ENCODE peak calls at places on chromosomes 3 and 15, in ten cellular contexts. L is right lobe of liver, M is fibroblast of lung, V is neuronal stem cell, Z is tibial artery, Q is foreskin fibroblast, Y is sigmoid colon, T is ovary, O is psoas muscle, X is GM12865. E is an unnamed sample.

GRCh38 chr3:44914936-44915335 is 40.5 kb downstream of the TGM4 start:
- DNase-seq in Z (no peak), O (no peak), Y (no peak), M (no peak), V (no peak), T (no peak), L (no peak), Q (peak), X (no peak), E (no peak)

GRCh38 chr3:101695779-101696372 is 9.4 kb upstream of the RPL24 start:
- DNase-seq in L (no peak), Q (peak), M (peak), Y (no peak), T (no peak), Z (no peak), O (no peak), V (peak), X (peak), E (no peak)

GRCh38 chr3:4820296-4821121 is 158.7 kb upstream of the BHLHE40 start:
- DNase-seq in O (no peak), Y (no peak), L (no peak), X (no peak), M (no peak), V (no peak), T (no peak), Q (no peak), Z (no peak), E (no peak)

GRCh38 chr3:180704532-180704931 is 25.2 kb upstream of the CCDC39 start:
- DNase-seq in Z (no peak), X (no peak), Q (no peak), M (no peak), T (no peak), O (no peak), Y (no peak), V (no peak), L (no peak), E (no peak)

GRCh38 chr3:13149331-13150203 is 76.3 kb upstream of the IQSEC1 start:
- DNase-seq in M (no peak), V (no peak), L (peak), O (no peak), Q (no peak), X (no peak), Y (peak), T (no peak), Z (peak), E (peak)

GRCh38 chr15:26891448-26891881 is 24.6 kb downstream of the GABRA5 start:
- DNase-seq in X (peak), M (peak), O (no peak), L (peak), Q (peak), Z (no peak), V (peak), Y (no peak), T (no peak), E (no peak)

GRCh38 chr3:114770874-114771273 is 376.2 kb downstream of the ZBTB20 start:
- DNase-seq in Q (peak), O (no peak), V (no peak), X (no peak), T (no peak), Y (no peak), L (no peak), Z (no peak), M (peak), E (no peak)

GRCh38 chr15:45181491-45182285 is 6.1 kb downstream of the SHF start:
- DNase-seq in X (no peak), Z (no peak), O (no peak), Y (no peak), Q (no peak), T (no peak), V (no peak), L (no peak), M (no peak), E (no peak)

GRCh38 chr15:47300035-47300434 is 417.3 kb upstream of the SEMA6D start:
- DNase-seq in X (no peak), O (no peak), V (no peak), Y (no peak), Z (no peak), L (no peak), M (no peak), T (no peak), Q (no peak), E (no peak)

GRCh38 chr3:64612082-64612860 is 75.5 kb downstream of the ADAMTS9 start:
- DNase-seq in Y (peak), T (no peak), V (no peak), Z (no peak), O (no peak), M (peak), Q (peak), X (peak), L (no peak), E (no peak)

GRCh38 chr15:63469190-63469589 is 35.2 kb upstream of the USP3 start:
- DNase-seq in Y (no peak), Z (no peak), M (no peak), V (no peak), L (no peak), O (no peak), Q (no peak), X (no peak), T (no peak), E (no peak)

GRCh38 chr3:113741086-113741485 is 5.0 kb downstream of the NAA50 start:
- DNase-seq in L (no peak), Q (no peak), Y (no peak), O (no peak), T (no peak), Z (no peak), M (no peak), X (peak), V (no peak), E (no peak)

GRCh38 chr15:101449471-101450425 is 39.8 kb downstream of the PCSK6 start:
- DNase-seq in T (no peak), X (no peak), M (no peak), Q (no peak), Z (no peak), O (no peak), L (peak), V (no peak), Y (peak), E (no peak)

GRCh38 chr3:142853270-142854163 is 35.4 kb downstream of the PCOLCE2 start:
- DNase-seq in Z (no peak), T (no peak), M (no peak), X (no peak), O (peak), L (peak), Q (peak), Y (no peak), V (no peak), E (no peak)

GRCh38 chr15:44882499-44882968 is 74.0 kb upstream of the TERB2 start:
- DNase-seq in T (no peak), Q (no peak), Z (no peak), O (no peak), X (peak), M (no peak), V (no peak), L (no peak), Y (no peak), E (no peak)

GRCh38 chr3:49606427-49606826 is 52.1 kb downstream of the BSN start:
- DNase-seq in Q (no peak), Z (no peak), X (no peak), O (no peak), M (no peak), T (no peak), V (no peak), Y (peak), L (no peak), E (peak)

GRCh38 chr15:80977627-80978036 is 12.0 kb downstream of the MESD start:
- DNase-seq in O (peak), Q (peak), Z (peak), L (no peak), T (peak), V (peak), X (peak), M (peak), Y (peak), E (peak)

GRCh38 chr15:70258369-70259029 is 160.8 kb upstream of the TLE3 start:
- DNase-seq in T (no peak), Z (no peak), L (no peak), Y (no peak), M (no peak), V (no peak), O (no peak), X (peak), Q (no peak), E (peak)

GRCh38 chr3:20741381-20741780 is 555.4 kb upstream of the SGO1 start:
- DNase-seq in L (no peak), Z (no peak), Q (no peak), X (no peak), O (no peak), M (no peak), T (no peak), Y (no peak), V (no peak), E (no peak)

GRCh38 chr15:80474751-80475295 is 70.6 kb downstream of the ARNT2 start:
- DNase-seq in Q (no peak), T (no peak), X (no peak), O (no peak), L (no peak), V (no peak), Z (no peak), Y (no peak), M (no peak), E (no peak)

GRCh38 chr15:36757189-36757814 is 177.9 kb downstream of the CDIN1 start:
- DNase-seq in V (no peak), T (no peak), X (no peak), Y (no peak), Z (no peak), Q (peak), L (no peak), M (peak), O (no peak), E (no peak)

GRCh38 chr3:102444101-102444500 is 9.3 kb downstream of the ZPLD1 start:
- DNase-seq in T (no peak), M (peak), L (no peak), O (no peak), V (no peak), Z (no peak), Y (no peak), X (no peak), Q (peak), E (no peak)

GRCh38 chr3:45366305-45366704 is 22.1 kb upstream of the LARS2 start:
- DNase-seq in L (no peak), M (no peak), Q (peak), O (no peak), X (no peak), V (no peak), Z (no peak), T (no peak), Y (no peak), E (no peak)

GRCh38 chr15:100900136-100900894 is 18.8 kb upstream of the LRRK1 start:
- DNase-seq in T (peak), Q (no peak), Z (no peak), Y (no peak), X (no peak), O (no peak), M (no peak), V (no peak), L (peak), E (no peak)

GRCh38 chr3:172512363-172512762 is 10.9 kb downstream of the TNFSF10 start:
- DNase-seq in T (no peak), Q (no peak), Y (peak), Z (peak), X (peak), L (peak), V (no peak), O (peak), M (no peak), E (peak)

GRCh38 chr3:182482692-182483091 is 310.6 kb upstream of the ATP11B start:
- DNase-seq in T (no peak), V (no peak), X (no peak), Z (no peak), Q (no peak), Y (no peak), L (no peak), M (no peak), O (no peak), E (no peak)

GRCh38 chr3:56819016-56819809 is 17.5 kb upstream of the ARHGEF3 start:
- DNase-seq in X (no peak), Z (no peak), O (no peak), V (no peak), M (no peak), T (no peak), Y (no peak), L (no peak), Q (no peak), E (no peak)

GRCh38 chr3:170077406-170077805 is 39.6 kb downstream of the GPR160 start:
- DNase-seq in M (no peak), L (no peak), X (no peak), Q (no peak), O (no peak), Z (no peak), V (no peak), T (no peak), Y (no peak), E (no peak)

DNA sequence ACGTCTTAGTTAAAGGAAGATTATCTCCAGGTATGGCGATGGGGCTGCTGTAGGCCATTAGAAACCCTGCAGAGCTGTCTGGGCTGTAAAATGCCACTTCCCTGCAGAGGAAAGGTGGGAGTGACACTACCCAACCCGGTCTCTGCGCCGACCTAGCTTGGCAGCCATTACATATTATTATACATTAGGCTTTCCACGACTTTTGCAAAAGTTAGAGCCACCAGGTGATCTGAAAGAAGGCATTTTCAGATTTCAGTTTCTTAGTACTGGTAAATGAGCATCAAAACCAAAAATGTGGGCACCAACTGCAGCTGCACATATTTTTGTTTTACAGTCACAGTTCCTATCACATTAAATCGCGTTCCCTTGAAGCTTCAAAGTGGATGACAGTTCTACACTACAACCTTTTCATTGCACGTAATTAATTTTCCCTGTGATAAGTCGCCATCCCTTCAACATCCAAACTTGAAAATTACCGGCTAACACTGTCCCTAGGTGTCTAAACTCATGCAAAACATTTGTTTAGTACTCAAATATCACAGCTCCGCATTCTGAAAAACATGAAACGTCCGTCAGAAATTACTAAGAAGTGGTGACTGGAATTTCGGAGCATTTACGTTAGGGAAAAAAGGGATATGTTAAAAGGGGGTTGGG is 81.3 kb upstream of the CHD2 start:
- DNase-seq in T (no peak), M (no peak), O (no peak), Z (no peak), L (no peak), V (no peak), X (peak), Q (no peak), Y (no peak), E (no peak)
- H3K4me3 ChIP-seq in T (no peak), M (peak), O (peak), Z (peak), L (no peak), V (no peak), X (no peak), Q (no peak), Y (no peak), E (peak)

DNA sequence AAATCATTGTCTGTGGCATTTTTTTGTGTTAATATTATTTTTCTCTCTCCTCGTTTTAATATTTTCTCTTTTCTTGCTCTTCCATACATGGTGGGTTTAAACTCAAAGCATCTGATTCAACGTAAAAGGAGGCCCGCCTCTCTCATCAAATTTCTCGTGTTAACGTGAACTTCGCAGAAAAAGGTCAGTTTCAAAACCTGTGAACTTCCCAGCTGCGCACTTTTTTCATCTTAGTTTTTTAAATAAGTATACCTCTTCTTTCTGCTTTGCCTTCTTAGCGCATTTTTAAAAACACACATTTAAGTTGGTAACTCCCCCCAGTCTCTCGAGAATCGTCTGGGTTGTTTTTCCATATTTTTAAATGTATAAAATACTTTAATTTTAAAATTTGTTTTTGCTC is 9.1 kb downstream of the SHOX2 start:
- DNase-seq in O (no peak), X (no peak), Y (no peak), V (no peak), T (no peak), M (no peak), Z (no peak), L (no peak), Q (no peak), E (no peak)
- H3K4me3 ChIP-seq in O (no peak), X (peak), Y (no peak), V (no peak), T (no peak), M (no peak), Z (no peak), L (no peak), Q (no peak), E (no peak)

DNA sequence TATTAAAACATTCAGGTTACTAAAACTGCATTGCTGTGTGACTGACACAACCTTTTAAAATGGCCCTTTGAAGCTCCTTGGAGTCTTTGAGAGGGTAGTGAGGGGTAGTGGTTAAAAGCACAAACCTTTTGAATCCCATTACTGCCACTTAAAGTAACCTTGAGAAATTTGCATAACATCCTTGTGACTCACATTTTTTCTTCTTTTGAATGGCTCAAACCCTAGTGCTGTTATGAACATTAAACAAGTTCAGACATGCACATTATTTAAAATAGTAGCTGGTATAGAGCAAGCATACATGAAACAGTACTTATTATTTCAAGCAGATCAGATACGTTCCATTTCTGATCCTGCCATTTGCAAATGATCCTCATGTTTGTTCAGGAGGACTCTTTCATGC is 3.7 kb upstream of the CLDN1 start:
- DNase-seq in X (peak), O (no peak), T (no peak), L (no peak), Y (no peak), Z (no peak), V (no peak), M (peak), Q (peak), E (no peak)
- H3K4me3 ChIP-seq in X (no peak), O (no peak), T (no peak), L (no peak), Y (no peak), Z (no peak), V (no peak), M (no peak), Q (no peak), E (no peak)

GRCh38 chr3:52443791-52444687 is 864 bp downstream of the SEMA3G start:
- DNase-seq in M (no peak), T (no peak), X (no peak), L (no peak), V (no peak), Y (no peak), Z (no peak), Q (no peak), O (no peak), E (peak)
- H3K4me3 ChIP-seq in M (no peak), T (no peak), X (no peak), L (no peak), V (peak), Y (no peak), Z (no peak), Q (no peak), O (peak), E (peak)

DNA sequence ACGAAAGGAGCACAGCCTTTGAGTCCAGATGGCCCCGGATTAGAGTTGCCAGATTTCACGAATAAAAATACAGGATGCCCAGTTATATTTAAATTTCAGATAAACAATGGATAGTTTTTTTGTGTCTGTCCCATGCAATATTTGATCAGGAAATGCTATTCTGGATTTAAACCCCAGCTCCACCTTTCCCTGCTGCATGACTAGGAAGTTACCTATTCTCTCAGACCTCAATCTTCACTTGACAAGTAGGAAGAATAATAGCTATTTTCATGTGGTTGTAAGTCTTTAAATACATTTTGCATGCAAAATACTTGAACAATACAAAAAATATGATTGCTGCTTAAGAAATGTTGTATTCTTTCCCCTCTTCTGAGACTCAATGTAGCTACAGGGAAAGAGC is 125.3 kb upstream of the P2RY1 start:
- DNase-seq in Z (no peak), O (no peak), V (no peak), L (no peak), T (no peak), Q (no peak), X (no peak), Y (no peak), M (no peak), E (no peak)
- H3K4me3 ChIP-seq in Z (no peak), O (no peak), V (no peak), L (no peak), T (no peak), Q (no peak), X (no peak), Y (no peak), M (no peak), E (no peak)

DNA sequence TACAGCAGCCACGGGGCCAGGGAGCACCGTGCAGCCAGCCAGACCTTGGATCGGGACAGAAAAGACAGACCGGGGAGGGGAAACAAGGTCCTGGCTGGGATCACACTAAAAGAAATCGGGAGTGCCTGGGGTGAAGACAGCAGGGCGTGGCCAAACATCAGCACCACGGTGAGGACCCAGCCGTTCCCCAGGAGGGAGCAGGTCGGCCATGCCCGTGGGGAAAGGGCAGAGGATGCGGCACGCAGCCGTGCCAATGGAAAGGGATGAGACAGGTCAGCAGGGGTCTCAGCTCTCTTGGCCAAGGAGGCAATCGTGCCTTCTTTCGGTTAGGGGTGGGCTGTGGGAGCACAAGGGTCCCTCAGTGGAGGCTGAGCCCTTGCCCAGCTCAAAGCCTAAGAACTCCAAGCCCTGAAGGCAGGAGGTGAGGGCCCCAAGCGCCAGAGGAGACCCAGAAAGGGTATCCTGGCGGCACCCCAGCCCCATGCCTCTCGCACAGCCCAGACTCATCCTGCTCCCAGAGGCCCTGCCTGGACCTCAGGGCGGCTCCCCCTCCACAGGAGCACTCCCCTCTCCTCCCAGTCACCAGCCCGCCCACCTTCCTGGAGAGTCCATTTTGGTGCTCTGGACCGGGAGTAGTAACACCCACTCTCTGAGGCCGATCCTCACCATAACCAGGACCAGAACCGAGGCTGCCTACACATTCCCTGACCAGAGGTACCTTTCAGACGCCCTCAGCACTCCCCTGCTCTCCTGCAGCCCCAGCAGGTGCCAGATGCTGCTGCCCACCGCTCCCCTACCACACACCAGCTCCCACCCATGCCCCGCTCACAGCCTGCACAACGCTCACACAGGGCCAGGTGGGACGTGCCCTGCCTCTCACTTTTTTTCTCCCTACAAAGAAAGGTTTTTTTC is 23.2 kb upstream of the OCA2 start:
- DNase-seq in M (no peak), Y (no peak), T (no peak), X (no peak), L (no peak), Z (no peak), V (no peak), O (no peak), Q (no peak), E (peak)
- H3K4me3 ChIP-seq in M (no peak), Y (no peak), T (no peak), X (no peak), L (no peak), Z (no peak), V (no peak), O (no peak), Q (no peak), E (no peak)